ENCODE peak calls at places on chromosome 13, in six cellular contexts. V is mesenchymal stem cell, A is neuronal stem cell, B is H9, S is IMR-90, O is H1. N is an unnamed sample.

GRCh38 chr13:48234652-48235099 is 1.7 kb downstream of the ITM2B start:
- DNase-seq in O (no peak), S (no peak), V (peak), B (no peak), A (no peak), N (no peak)

GRCh38 chr13:31896427-31896826 is 135.1 kb upstream of the FRY start:
- DNase-seq in B (no peak), O (no peak), V (peak), A (no peak), S (peak), N (no peak)

GRCh38 chr13:100274942-100275506 is 186.1 kb downstream of the PCCA start:
- DNase-seq in V (peak), O (no peak), A (no peak), S (peak), B (no peak), N (no peak)

GRCh38 chr13:86082116-86082515 is 282.9 kb upstream of the SLITRK6 start:
- DNase-seq in S (no peak), B (no peak), A (no peak), V (no peak), O (no peak), N (no peak)

GRCh38 chr13:40333238-40333637 is 333.2 kb downstream of the FOXO1 start:
- DNase-seq in S (no peak), V (no peak), A (no peak), O (no peak), B (no peak), N (no peak)

GRCh38 chr13:32720026-32720425 is 133.8 kb downstream of the PDS5B start:
- DNase-seq in S (peak), O (no peak), B (no peak), V (no peak), A (no peak), N (no peak)

GRCh38 chr13:77325371-77325941 is 1.4 kb downstream of the MYCBP2 start:
- DNase-seq in S (no peak), V (peak), A (no peak), O (no peak), B (no peak), N (no peak)

GRCh38 chr13:39818953-39819352 is 163.5 kb downstream of the COG6 start:
- DNase-seq in V (peak), A (no peak), B (no peak), S (peak), O (no peak), N (peak)

GRCh38 chr13:89831157-89831556 is 1516.3 kb upstream of the MIR17HG start:
- DNase-seq in V (no peak), A (no peak), B (no peak), S (no peak), O (no peak), N (no peak)

DNA sequence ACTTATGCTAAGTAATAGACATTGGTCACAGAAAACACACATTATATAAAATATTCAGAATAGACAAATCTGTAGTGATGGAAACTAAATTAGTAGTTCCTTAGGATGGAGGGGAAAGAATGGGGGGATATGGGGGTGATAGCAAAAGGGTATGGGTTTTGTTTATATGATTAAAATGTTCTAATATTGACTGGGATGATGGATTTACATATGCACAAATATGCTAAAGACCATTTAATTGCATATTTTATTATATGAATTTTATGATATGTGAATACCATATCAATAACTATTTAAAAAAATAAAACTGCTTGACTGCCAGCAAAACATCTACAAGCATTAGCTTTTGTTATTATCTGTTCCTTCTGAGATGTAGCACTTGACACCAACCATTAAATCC is 2584.0 kb upstream of the PCDH20 start:
- DNase-seq in B (no peak), O (no peak), S (no peak), A (no peak), V (no peak), N (no peak)
- H4K91ac ChIP-seq in B (no peak), O (no peak), S (no peak), A (no peak), V (no peak), N (no peak)

GRCh38 chr13:59755647-59756290 is 408.0 kb downstream of the DIAPH3 start:
- DNase-seq in S (no peak), A (no peak), V (no peak), B (no peak), O (no peak), N (no peak)
- H4K91ac ChIP-seq in S (no peak), A (no peak), V (no peak), B (no peak), O (no peak), N (no peak)

DNA sequence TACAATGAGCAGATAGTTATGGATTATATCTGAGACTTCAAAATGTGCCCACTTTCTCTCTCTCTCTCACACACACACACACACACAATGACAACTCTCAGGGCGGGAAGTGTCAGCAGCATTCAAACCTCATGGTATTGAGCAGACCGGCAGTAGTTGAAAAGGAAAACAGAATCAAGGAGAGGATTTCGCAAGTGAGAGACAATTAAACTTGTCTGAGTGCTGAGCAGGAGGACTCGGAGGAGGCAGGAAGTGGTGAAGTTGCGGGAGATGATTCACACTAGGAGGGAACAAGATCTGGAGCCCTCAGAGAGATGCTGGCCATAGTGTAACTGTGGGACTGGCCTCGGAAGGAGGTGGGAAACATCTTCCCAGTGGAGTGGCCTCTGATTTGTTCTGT is 353.1 kb downstream of the EFNB2 start:
- DNase-seq in A (no peak), V (peak), B (no peak), S (peak), O (no peak), N (no peak)
- H4K91ac ChIP-seq in A (no peak), V (no peak), B (no peak), S (peak), O (no peak), N (no peak)

GRCh38 chr13:108827637-108828036 is 198.2 kb downstream of the MYO16 start:
- DNase-seq in B (no peak), S (no peak), A (no peak), V (no peak), O (no peak), N (no peak)
- H4K91ac ChIP-seq in B (no peak), S (no peak), A (no peak), V (no peak), O (no peak), N (no peak)

DNA sequence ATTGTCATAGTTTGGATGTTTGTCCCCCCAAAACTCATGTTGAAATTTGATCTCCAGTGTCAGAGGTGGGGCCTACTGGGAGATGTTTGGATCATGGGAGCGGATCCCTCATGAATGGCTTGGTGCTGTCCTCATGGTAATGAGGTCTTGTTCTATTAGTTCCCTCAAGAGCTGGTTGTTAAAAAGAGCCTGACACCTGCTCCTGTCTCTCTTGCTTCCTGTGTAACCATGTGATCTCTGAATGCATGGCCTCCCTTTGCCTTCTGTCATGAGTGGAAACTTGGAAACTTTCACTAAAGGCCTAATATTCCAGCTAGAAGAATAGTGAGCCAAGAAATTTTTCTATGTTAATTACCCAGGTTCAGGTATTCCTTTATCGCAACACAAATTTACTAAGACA is 311.4 kb upstream of the ATXN8OS start:
- DNase-seq in V (no peak), A (no peak), O (no peak), S (no peak), B (no peak), N (no peak)
- H4K91ac ChIP-seq in V (no peak), A (no peak), O (no peak), S (no peak), B (no peak), N (no peak)

GRCh38 chr13:54394319-54394718 is 1365.7 kb downstream of the OLFM4 start:
- DNase-seq in V (no peak), S (no peak), O (no peak), A (no peak), B (no peak), N (no peak)
- H4K91ac ChIP-seq in V (no peak), S (no peak), O (no peak), A (no peak), B (no peak), N (no peak)